ENCODE peak calls at places on chromosome 6, in eight cellular contexts. V is mammary epithelial cell, Y is HCT116, J is nephron progenitor cell, H is GM13977, I is cardiac muscle cell, Q is RWPE1, E is HFF-Myc. L is an unnamed sample.

GRCh38 chr6:169084067-169084466 is 169.6 kb downstream of the THBS2 start:
- DNase-seq in V (no peak), Y (no peak), J (no peak), H (no peak), I (no peak), Q (no peak), E (no peak), L (no peak)

GRCh38 chr6:149213829-149214228 is 103.7 kb upstream of the TAB2 start:
- DNase-seq in V (no peak), Y (no peak), J (no peak), H (no peak), I (no peak), Q (no peak), E (no peak), L (no peak)

GRCh38 chr6:46990031-46990644 is 52.0 kb downstream of the ADGRF1 start:
- DNase-seq in V (no peak), Y (no peak), J (peak; percentile 71), H (no peak), I (no peak), Q (no peak), E (no peak), L (no peak)

GRCh38 chr6:24332306-24332705 is 25.6 kb downstream of the DCDC2 start:
- DNase-seq in V (peak; percentile 88), Y (no peak), J (no peak), H (no peak), I (no peak), Q (peak; percentile 27), E (no peak), L (peak; percentile 49)

GRCh38 chr6:150417899-150418824 is 49.4 kb downstream of the IYD start:
- DNase-seq in V (peak; percentile 79), Y (peak; percentile 88), J (peak; percentile 17), H (peak; percentile 77), I (peak; percentile 80), Q (peak; percentile 83), E (peak; percentile 91), L (peak; percentile 15)

GRCh38 chr6:5087389-5087788 is 2.2 kb downstream of the PPP1R3G start:
- DNase-seq in V (no peak), Y (no peak), J (no peak), H (no peak), I (no peak), Q (no peak), E (no peak), L (no peak)

GRCh38 chr6:168130168-168130651 is 51.2 kb upstream of the FRMD1 start:
- DNase-seq in V (no peak), Y (no peak), J (no peak), H (no peak), I (no peak), Q (no peak), E (no peak), L (no peak)

GRCh38 chr6:126307859-126308258 is 32.1 kb upstream of the CENPW start:
- DNase-seq in V (peak; percentile 81), Y (no peak), J (no peak), H (no peak), I (no peak), Q (peak; percentile 55), E (peak; percentile 30), L (peak; percentile 46)

GRCh38 chr6:30060634-30060981 is 457 bp upstream of the POLR1H start:
- DNase-seq in V (peak; percentile 22), Y (no peak), J (peak; percentile 46), H (no peak), I (peak; percentile 57), Q (no peak), E (no peak), L (peak; percentile 23)

GRCh38 chr6:131317516-131317915 is 182.2 kb downstream of the AKAP7 start:
- DNase-seq in V (no peak), Y (no peak), J (no peak), H (no peak), I (no peak), Q (no peak), E (no peak), L (no peak)

GRCh38 chr6:164167873-164168405 is 753.4 kb downstream of the QKI start:
- DNase-seq in V (no peak), Y (no peak), J (no peak), H (no peak), I (no peak), Q (no peak), E (no peak), L (no peak)

GRCh38 chr6:122869437-122870024 is 80.5 kb downstream of the SMPDL3A start:
- DNase-seq in V (peak; percentile 49), Y (peak; percentile 43), J (peak; percentile 27), H (peak; percentile 34), I (peak; percentile 63), Q (peak; percentile 54), E (peak; percentile 14), L (peak; percentile 58)

GRCh38 chr6:119076173-119076965 is 2.1 kb downstream of the FAM184A start:
- DNase-seq in V (no peak), Y (no peak), J (no peak), H (no peak), I (no peak), Q (no peak), E (no peak), L (no peak)

GRCh38 chr6:87029711-87030314 is 65.1 kb downstream of the CGA start:
- DNase-seq in V (peak; percentile 27), Y (peak; percentile 61), J (no peak), H (peak; percentile 36), I (peak; percentile 61), Q (peak; percentile 36), E (peak; percentile 22), L (peak; percentile 37)

GRCh38 chr6:107985701-107986100 is 27.7 kb upstream of the SEC63 start:
- DNase-seq in V (no peak), Y (no peak), J (no peak), H (no peak), I (no peak), Q (no peak), E (no peak), L (no peak)

GRCh38 chr6:19204445-19204844 is 632.7 kb upstream of the ID4 start:
- DNase-seq in V (no peak), Y (no peak), J (no peak), H (no peak), I (no peak), Q (no peak), E (no peak), L (no peak)
- TF ChIP-seq CTCF in V (peak; percentile 47), Y (peak; percentile 20), J (no peak), H (no peak), I (no peak), Q (no peak), E (no peak), L (no peak)

GRCh38 chr6:129671442-129672344 is 38.3 kb downstream of the ARHGAP18 start:
- DNase-seq in V (no peak), Y (no peak), J (no peak), H (peak; percentile 64), I (no peak), Q (no peak), E (no peak), L (no peak)
- TF ChIP-seq CTCF in V (peak; percentile 7), Y (peak; percentile 24), J (no peak), H (peak; percentile 47), I (peak; percentile 28), Q (no peak), E (peak; percentile 16), L (peak; percentile 31)

GRCh38 chr6:38035478-38035877 is 216.0 kb downstream of the ZFAND3 start:
- DNase-seq in V (no peak), Y (no peak), J (no peak), H (no peak), I (no peak), Q (no peak), E (no peak), L (no peak)

GRCh38 chr6:38030380-38030779 is 210.9 kb downstream of the ZFAND3 start:
- DNase-seq in V (no peak), Y (no peak), J (no peak), H (no peak), I (no peak), Q (no peak), E (no peak), L (no peak)

GRCh38 chr6:38033442-38033982 is 214.0 kb downstream of the ZFAND3 start:
- DNase-seq in V (no peak), Y (no peak), J (no peak), H (no peak), I (no peak), Q (no peak), E (no peak), L (no peak)

GRCh38 chr6:38039497-38039896 is 220.0 kb downstream of the ZFAND3 start:
- DNase-seq in V (no peak), Y (no peak), J (no peak), H (no peak), I (no peak), Q (no peak), E (no peak), L (no peak)

GRCh38 chr6:38034269-38034914 is 214.9 kb downstream of the ZFAND3 start:
- DNase-seq in V (no peak), Y (peak; percentile 23), J (no peak), H (no peak), I (peak; percentile 32), Q (no peak), E (no peak), L (no peak)
- TF ChIP-seq CTCF in V (peak; percentile 63), Y (peak; percentile 39), J (peak; percentile 32), H (peak; percentile 57), I (peak; percentile 68), Q (peak; percentile 57), E (peak; percentile 59), L (peak; percentile 25)

GRCh38 chr6:129398764-129399163 is 311.2 kb downstream of the ARHGAP18 start:
- DNase-seq in V (no peak), Y (no peak), J (no peak), H (no peak), I (no peak), Q (no peak), E (no peak), L (no peak)
- TF ChIP-seq CTCF in V (no peak), Y (no peak), J (no peak), H (no peak), I (no peak), Q (no peak), E (no peak), L (no peak)

DNA sequence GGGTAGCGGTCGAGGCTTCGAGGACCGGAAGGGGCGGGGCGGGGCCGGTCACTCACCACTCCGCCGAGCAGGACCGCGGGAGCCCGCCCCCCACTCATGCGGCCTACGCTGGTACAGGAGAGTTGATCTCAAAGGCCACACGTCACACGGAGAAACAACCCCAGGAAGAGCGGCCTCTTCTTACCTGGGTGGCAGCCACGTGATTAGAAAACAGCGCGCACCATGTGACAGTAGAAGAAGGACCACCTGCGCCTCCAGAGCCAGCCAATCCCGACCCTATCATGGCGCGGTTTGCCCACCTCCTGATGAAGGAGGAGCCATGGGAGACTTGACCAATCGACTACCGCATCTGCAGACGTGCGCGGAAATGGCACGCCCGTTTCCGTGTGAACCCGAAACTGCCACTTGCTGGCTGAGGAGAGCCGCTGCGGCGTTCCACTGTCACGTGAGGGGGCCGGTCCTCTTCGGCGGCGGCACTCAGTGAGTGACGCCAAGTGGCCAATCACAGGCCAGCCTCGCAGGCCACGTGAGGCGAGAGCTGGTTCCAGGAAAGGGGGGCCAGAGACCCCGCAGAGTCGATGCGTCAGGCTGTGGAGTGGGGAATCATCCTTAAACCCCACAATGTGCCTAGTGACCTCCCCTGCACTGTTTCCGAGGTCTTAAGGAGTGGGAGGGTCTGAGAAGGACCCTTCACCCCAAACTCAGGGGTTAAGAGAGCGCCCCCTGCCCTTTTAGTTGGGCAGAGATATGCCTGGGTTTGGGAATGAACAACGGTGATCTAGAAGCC is at the start of gene CUTA:
- DNase-seq in V (peak; percentile 100), Y (peak; percentile 99), J (peak; percentile 95), H (peak; percentile 95), I (peak; percentile 99), Q (peak; percentile 97), E (peak; percentile 99), L (peak; percentile 100)
- TF ChIP-seq CTCF in V (peak; percentile 34), Y (no peak), J (no peak), H (peak; percentile 40), I (peak; percentile 27), Q (no peak), E (peak; percentile 38), L (peak; percentile 67)

L was measured in Calu3.